ENCODE peak calls at places on chromosome 3, in four cellular contexts. L is iPS DF 6.9, I is A673, G is T-helper 17 cell. U is an unnamed sample. For H3K9me3, the result is how much of the 10 kb centered on the place peaks cover.

GRCh38 chr3:160140756-160141155 is 84.5 kb upstream of the C3orf80 start:
- DNase-seq in L (no peak), I (no peak), G (no peak), U (no peak)

GRCh38 chr3:48848816-48849515 is 1.3 kb upstream of the PRKAR2A start:
- DNase-seq in L (no peak), I (no peak), G (no peak), U (peak)

GRCh38 chr3:148971819-148972218 is 19.5 kb upstream of the GYG1 start:
- DNase-seq in L (no peak), I (no peak), G (no peak), U (no peak)

GRCh38 chr3:149547413-149547812 is 72.9 kb downstream of the TM4SF4 start:
- DNase-seq in L (no peak), I (no peak), G (no peak), U (no peak)

GRCh38 chr3:126551839-126552687 is 6.7 kb downstream of the C3orf22 start:
- DNase-seq in L (no peak), I (no peak), G (peak), U (peak)

GRCh38 chr3:114344492-114344891 is 50.7 kb downstream of the TIGIT start:
- DNase-seq in L (no peak), I (no peak), G (no peak), U (no peak)

GRCh38 chr3:184040010-184040409 is 8.5 kb downstream of the HTR3D start:
- DNase-seq in L (peak), I (peak), G (no peak), U (no peak)

GRCh38 chr3:188914556-188914955 is 257.2 kb upstream of the TPRG1 start:
- DNase-seq in L (no peak), I (peak), G (no peak), U (no peak)

GRCh38 chr3:171710359-171710758 is 99.9 kb downstream of the PLD1 start:
- DNase-seq in L (no peak), I (no peak), G (no peak), U (no peak)

DNA sequence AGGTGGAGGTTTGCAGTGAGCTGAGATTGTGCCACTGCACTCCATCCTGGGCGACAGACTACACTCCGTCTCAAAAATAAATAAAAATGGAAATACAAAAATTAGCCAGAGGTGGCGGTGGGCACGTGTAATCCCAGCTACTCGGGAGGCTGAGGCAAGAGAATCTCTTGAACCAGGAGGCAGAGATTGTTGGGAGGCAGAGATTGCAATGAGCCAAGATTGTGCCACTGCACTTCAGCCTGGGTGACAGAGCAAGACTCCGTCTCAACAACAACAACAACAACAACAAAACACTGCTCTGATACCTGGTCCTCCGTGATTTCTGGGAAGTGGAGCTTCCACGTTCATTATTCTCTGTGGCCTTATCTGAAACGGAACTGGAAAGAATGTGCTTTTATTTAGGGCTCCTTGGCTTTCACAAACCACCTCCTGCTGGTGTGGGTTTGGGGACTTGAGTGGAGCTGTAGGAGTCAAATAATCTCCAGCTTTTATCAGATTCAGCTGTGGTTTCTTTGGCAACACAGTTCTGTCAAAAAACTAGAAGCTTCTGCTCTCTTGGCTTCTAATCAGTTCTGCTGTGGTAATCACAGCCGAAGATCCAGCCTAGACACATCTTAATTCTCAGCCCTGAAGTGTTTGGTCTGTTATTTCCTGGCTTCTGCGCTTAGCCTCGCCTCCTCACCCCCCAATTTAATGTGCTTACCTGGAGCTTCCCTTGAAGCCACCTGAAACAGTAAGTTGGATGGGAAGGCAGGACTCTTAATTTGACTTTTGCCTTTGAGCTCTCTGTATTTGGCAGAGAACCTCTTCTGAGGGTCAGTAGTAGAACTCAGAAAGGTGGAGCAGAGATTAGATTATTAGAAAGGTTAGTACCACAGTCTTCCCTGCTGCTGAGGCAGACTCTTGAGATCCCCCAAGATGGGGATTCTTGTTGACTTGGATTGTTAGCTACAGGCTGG is 21.4 kb downstream of the IRAK2 start:
- DNase-seq in L (no peak), I (no peak), G (no peak), U (no peak)
- H3K9me3 ChIP-seq in L (under half), I (under half), G (under half), U (under half)

GRCh38 chr3:176046717-176047116 is 1150.6 kb downstream of the TBL1XR1 start:
- DNase-seq in L (no peak), I (no peak), G (no peak), U (no peak)

GRCh38 chr3:176037636-176038035 is 1159.6 kb downstream of the TBL1XR1 start:
- DNase-seq in L (no peak), I (no peak), G (no peak), U (no peak)

DNA sequence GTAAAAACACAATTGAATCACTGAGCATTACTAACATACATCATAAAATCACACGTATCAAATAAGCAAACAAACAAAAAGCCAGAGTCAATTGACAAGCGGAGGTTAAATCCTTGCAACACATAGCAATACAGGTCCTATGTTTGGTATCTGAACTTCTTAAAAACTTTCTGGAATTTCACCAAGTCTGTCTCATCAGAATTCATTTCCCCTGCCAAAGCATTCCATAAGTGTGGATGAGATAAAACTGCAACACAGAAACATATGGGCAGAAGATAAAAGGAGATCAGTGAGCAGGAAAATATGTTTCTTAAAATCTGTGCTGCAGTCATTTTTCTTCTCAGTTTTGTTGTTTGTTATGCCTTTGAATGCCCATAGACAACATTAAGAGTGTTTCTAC is 1155.5 kb downstream of the TBL1XR1 start:
- DNase-seq in L (no peak), I (no peak), G (no peak), U (no peak)
- H3K9me3 ChIP-seq in L (under half), I (under half), G (under half), U (under half)

DNA sequence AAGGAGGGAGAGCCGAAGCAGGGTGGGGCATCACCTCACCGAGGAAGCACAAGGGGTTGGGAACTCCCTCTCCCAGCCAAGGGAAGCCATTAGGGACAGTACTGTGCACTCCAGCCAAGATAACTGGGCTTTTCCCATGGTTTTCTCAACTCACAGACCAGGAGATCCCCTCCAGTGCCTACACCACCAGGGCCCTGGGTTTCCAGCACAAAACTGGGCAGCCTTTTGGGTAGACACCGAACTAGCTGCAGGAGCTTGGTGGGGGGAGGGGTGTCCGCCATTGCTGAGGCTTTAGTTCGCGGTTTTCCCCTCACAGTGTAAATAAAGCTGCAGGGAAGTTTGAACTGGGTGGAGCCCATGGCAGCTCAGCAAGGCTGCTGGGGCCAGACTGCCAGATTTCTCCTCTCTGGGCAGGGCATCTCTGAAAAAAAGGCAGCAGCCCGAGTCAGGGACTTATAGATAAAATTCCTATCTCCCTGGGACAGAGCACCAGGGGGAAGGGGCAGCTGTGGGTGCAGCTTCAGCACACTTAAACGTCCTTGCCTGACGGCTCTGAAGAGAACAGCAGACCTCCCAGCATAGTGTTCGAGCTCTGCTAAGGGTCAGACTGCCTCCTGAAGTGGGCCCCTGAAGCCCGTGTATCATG is 129.5 kb upstream of the LMCD1 start:
- DNase-seq in L (no peak), I (no peak), G (no peak), U (no peak)
- H3K9me3 ChIP-seq in L (under half), I (under half), G (under half), U (under half)

DNA sequence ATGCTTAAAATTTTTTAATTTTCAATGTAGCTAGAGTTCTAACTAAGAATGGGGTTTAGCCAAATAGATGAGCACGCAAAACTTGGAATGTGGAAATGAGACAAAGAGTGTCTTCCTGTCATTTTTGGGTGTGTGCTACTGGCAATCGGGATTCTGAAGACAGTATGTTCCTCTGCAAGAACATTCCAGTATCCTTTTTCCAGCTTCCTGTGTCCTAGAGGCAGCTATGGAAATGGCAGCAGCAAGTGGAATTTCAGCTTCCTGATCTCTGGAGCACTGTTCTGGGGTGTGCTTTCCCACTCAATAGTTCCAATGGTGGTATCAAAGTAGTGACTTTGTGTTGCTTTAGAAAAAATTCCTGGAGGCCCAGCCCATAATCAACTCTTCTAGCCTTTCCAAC is 642.9 kb upstream of the KCNMB2 start:
- DNase-seq in L (no peak), I (no peak), G (no peak), U (no peak)
- H3K9me3 ChIP-seq in L (under half), I (under half), G (under half), U (under half)

DNA sequence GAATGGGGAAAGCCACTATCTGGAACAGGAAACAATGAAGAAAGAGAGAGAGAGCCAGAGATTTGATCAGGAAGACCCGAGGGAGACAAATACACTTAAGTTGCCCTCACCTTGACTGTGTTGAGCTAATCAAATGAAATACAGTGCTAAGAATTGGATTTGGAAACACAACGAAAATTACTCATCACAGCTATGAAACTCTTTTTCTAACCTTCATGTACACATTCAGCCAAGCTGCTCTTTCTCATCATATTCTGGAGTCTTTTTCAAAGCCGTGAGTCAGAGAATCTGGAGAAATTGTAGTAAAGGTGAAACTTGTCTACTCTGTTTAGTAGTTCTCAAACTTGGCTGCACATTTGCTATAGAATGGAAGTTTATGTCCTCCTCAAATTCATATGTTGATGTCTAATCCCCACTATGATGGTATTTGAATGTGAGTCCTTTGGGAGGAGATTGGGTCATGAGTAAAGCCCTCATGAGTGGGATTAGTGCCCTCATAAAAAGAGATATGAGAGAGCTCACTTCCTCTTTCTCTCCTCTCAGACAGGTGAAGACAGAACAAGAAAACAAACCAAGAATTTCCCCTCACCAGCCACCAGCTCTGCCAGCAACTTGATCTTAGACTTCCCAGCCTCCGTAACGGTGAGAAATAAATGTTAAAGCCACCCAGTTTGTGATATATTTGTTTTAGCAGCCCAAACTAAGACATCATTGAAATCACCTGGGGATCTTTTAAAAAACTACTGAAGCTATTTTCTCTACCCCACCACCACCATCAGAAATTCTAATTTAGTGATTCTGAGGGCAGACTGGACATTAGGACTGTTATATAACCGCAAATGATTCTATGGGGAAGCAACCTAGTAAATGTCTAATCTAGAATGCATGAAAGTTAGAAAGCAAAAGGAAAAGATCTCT is 143.6 kb upstream of the GRM7 start:
- DNase-seq in L (no peak), I (no peak), G (no peak), U (no peak)
- H3K9me3 ChIP-seq in L (under half), I (under half), G (under half), U (under half)

GRCh38 chr3:177760803-177761202 is 563.5 kb upstream of the TBL1XR1 start:
- DNase-seq in L (no peak), I (no peak), G (no peak), U (no peak)
- H3K9me3 ChIP-seq in L (under half), I (under half), G (under half), U (under half)

DNA sequence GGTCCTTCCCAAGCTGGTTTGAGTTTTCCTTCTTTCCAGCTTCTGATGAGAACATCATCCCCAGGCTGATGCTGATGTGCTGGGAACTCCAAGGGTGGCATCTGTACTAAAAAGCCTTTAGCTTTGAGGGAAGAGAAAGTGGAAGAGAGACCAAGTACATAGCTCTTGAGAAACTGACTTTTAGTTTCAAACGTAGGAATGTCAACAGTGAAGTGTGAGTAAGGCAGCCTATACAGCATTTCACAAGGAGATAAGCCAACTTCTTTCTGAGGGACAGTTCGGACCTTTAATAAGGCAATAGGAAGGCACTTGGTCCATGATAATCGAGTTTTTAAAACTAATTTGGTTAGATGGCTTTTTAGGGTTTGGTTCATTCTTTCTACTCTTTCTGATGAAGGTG is 53.7 kb downstream of the DLG1 start:
- DNase-seq in L (no peak), I (no peak), G (no peak), U (no peak)
- H3K9me3 ChIP-seq in L (under half), I (half or more), G (under half), U (half or more)

GRCh38 chr3:13740795-13741194 is 139.1 kb downstream of the WNT7A start:
- DNase-seq in L (no peak), I (no peak), G (no peak), U (no peak)
- H3K9me3 ChIP-seq in L (under half), I (under half), G (under half), U (under half)

DNA sequence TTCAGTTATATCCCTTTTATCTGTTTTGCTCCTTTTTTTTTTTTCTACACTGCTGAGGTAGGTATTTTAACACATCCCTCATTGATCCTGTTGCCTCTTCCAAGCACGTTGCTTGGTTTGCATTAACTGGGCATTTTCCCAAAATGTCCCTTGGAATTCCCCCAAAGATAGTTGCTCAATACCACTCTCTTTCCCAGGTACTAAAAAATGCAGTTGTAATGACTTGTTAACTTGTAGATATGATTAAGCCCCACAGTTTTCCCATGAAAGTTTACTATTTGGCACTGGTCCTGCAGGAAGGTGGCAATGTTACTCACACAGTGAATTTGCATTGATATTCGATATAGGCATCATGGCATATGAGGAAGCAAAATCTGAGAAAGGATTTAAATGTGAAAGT is 67.1 kb downstream of the GRM7 start:
- DNase-seq in L (no peak), I (no peak), G (no peak), U (no peak)
- H3K9me3 ChIP-seq in L (under half), I (under half), G (under half), U (under half)

DNA sequence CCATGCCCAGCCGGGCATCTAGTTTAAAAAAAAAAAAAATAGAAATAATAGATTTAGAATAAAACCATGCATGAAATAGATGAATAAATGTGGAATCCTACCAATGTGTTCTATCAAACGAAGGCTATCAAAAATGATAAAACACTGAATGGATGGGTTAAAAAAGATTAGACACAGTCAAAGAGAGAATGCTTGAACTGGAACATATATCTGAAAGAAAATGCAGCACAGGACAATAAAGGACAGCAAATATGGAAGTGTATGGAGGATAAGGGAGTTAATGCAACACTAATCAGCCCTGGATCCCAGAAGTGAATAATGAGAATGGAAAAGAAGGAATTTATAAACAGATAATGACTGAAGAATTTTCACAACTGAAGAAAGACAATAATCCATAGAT is 571.7 kb downstream of the GRM7 start:
- DNase-seq in L (no peak), I (no peak), G (no peak), U (no peak)
- H3K9me3 ChIP-seq in L (under half), I (under half), G (under half), U (under half)

U was measured in lower lobe of right lung.